ENCODE peak calls at places on chromosome 9, in eight cellular contexts. One of them, this sample, is unnamed.
A peak's percentile ranks its signal among the peaks of the same experiment; 100 is the strongest.

GRCh38 chr9:127182901-127183746 is 60.7 kb upstream of the ANGPTL2 start:
- DNase-seq in HCT116: no peak
- DNase-seq in K562: no peak
- DNase-seq in IMR-90: no peak
- DNase-seq in GM12878: no peak
- DNase-seq in A549: no peak
- DNase-seq in H1: no peak
- DNase-seq in HepG2: no peak
- DNase-seq in this sample: no peak

GRCh38 chr9:2336055-2336454 is 285.5 kb upstream of the VLDLR start:
- DNase-seq in IMR-90: peak; percentile 1
- DNase-seq in HepG2: no peak
- DNase-seq in GM12878: no peak
- DNase-seq in HCT116: no peak
- DNase-seq in K562: no peak
- DNase-seq in A549: no peak
- DNase-seq in H1: no peak
- DNase-seq in this sample: no peak

GRCh38 chr9:136008693-136008997 is 47.5 kb upstream of the UBAC1 start:
- DNase-seq in H1: no peak
- DNase-seq in K562: no peak
- DNase-seq in A549: no peak
- DNase-seq in HCT116: no peak
- DNase-seq in GM12878: no peak
- DNase-seq in HepG2: no peak
- DNase-seq in IMR-90: no peak
- DNase-seq in this sample: no peak

GRCh38 chr9:121613009-121613766 is 38.2 kb upstream of the DAB2IP start:
- DNase-seq in H1: no peak
- DNase-seq in HepG2: no peak
- DNase-seq in HCT116: no peak
- DNase-seq in GM12878: no peak
- DNase-seq in K562: no peak
- DNase-seq in IMR-90: no peak
- DNase-seq in A549: no peak
- DNase-seq in this sample: no peak

GRCh38 chr9:93083592-93084470 is 12.2 kb upstream of the CARD19 start:
- DNase-seq in H1: no peak
- DNase-seq in HCT116: no peak
- DNase-seq in IMR-90: no peak
- DNase-seq in A549: no peak
- DNase-seq in K562: no peak
- DNase-seq in HepG2: no peak
- DNase-seq in GM12878: no peak
- DNase-seq in this sample: peak; percentile 3

GRCh38 chr9:79611091-79611614 is 39.4 kb downstream of the TLE4 start:
- DNase-seq in HCT116: no peak
- DNase-seq in HepG2: no peak
- DNase-seq in IMR-90: peak; percentile 96
- DNase-seq in A549: no peak
- DNase-seq in H1: no peak
- DNase-seq in GM12878: no peak
- DNase-seq in K562: no peak
- DNase-seq in this sample: no peak

GRCh38 chr9:101485873-101486692 is 47.6 kb upstream of the RNF20 start:
- DNase-seq in HCT116: peak; percentile 44
- DNase-seq in GM12878: no peak
- DNase-seq in A549: peak; percentile 58
- DNase-seq in H1: peak; percentile 66
- DNase-seq in K562: no peak
- DNase-seq in IMR-90: peak; percentile 41
- DNase-seq in HepG2: no peak
- DNase-seq in this sample: peak; percentile 81

GRCh38 chr9:33044677-33045282 is 19.7 kb downstream of the DNAJA1 start:
- DNase-seq in H1: no peak
- DNase-seq in K562: no peak
- DNase-seq in IMR-90: no peak
- DNase-seq in HepG2: no peak
- DNase-seq in GM12878: no peak
- DNase-seq in HCT116: no peak
- DNase-seq in A549: peak; percentile 61
- DNase-seq in this sample: peak; percentile 64

GRCh38 chr9:137447722-137448568 is 6.8 kb upstream of the ENTPD8 start:
- DNase-seq in GM12878: no peak
- DNase-seq in A549: no peak
- DNase-seq in IMR-90: no peak
- DNase-seq in K562: no peak
- DNase-seq in HCT116: no peak
- DNase-seq in H1: no peak
- DNase-seq in HepG2: no peak
- DNase-seq in this sample: no peak

GRCh38 chr9:18142964-18143363 is 331.0 kb upstream of the ADAMTSL1 start:
- DNase-seq in GM12878: no peak
- DNase-seq in IMR-90: no peak
- DNase-seq in H1: no peak
- DNase-seq in HCT116: no peak
- DNase-seq in A549: no peak
- DNase-seq in K562: no peak
- DNase-seq in HepG2: no peak
- DNase-seq in this sample: no peak

GRCh38 chr9:83013261-83013610 is 49.7 kb downstream of the RASEF start:
- DNase-seq in GM12878: no peak
- DNase-seq in K562: no peak
- DNase-seq in H1: no peak
- DNase-seq in HCT116: no peak
- DNase-seq in HepG2: no peak
- DNase-seq in IMR-90: peak; percentile 83
- DNase-seq in A549: peak; percentile 23
- DNase-seq in this sample: no peak

GRCh38 chr9:6109571-6109970 is 94.1 kb upstream of the RANBP6 start:
- DNase-seq in A549: no peak
- DNase-seq in HCT116: no peak
- DNase-seq in H1: no peak
- DNase-seq in IMR-90: peak; percentile 47
- DNase-seq in GM12878: no peak
- DNase-seq in HepG2: no peak
- DNase-seq in K562: no peak
- DNase-seq in this sample: no peak

GRCh38 chr9:127776195-127776918 is 2.1 kb downstream of the SH2D3C start:
- DNase-seq in IMR-90: no peak
- DNase-seq in HepG2: no peak
- DNase-seq in A549: no peak
- DNase-seq in K562: peak; percentile 73
- DNase-seq in GM12878: no peak
- DNase-seq in H1: peak; percentile 76
- DNase-seq in HCT116: no peak
- DNase-seq in this sample: peak; percentile 69

GRCh38 chr9:72400866-72401265 is 35.9 kb upstream of the ZFAND5 start:
- DNase-seq in IMR-90: no peak
- DNase-seq in H1: no peak
- DNase-seq in K562: no peak
- DNase-seq in GM12878: no peak
- DNase-seq in HCT116: no peak
- DNase-seq in HepG2: no peak
- DNase-seq in A549: no peak
- DNase-seq in this sample: no peak

GRCh38 chr9:135516132-135516860 is 4.9 kb upstream of the LCN1 start:
- DNase-seq in HCT116: no peak
- DNase-seq in A549: no peak
- DNase-seq in IMR-90: no peak
- DNase-seq in H1: no peak
- DNase-seq in GM12878: no peak
- DNase-seq in HepG2: no peak
- DNase-seq in K562: no peak
- DNase-seq in this sample: no peak

GRCh38 chr9:98801969-98802371 is 5.5 kb upstream of the GALNT12 start:
- DNase-seq in K562: no peak
- DNase-seq in HCT116: no peak
- DNase-seq in IMR-90: no peak
- DNase-seq in A549: no peak
- DNase-seq in H1: peak; percentile 39
- DNase-seq in HepG2: no peak
- DNase-seq in GM12878: no peak
- DNase-seq in this sample: no peak

GRCh38 chr9:95024097-95024671 is 293.3 kb downstream of the FANCC start:
- DNase-seq in K562: no peak
- DNase-seq in IMR-90: no peak
- DNase-seq in HCT116: no peak
- DNase-seq in GM12878: no peak
- DNase-seq in A549: no peak
- DNase-seq in HepG2: peak; percentile 84
- DNase-seq in H1: no peak
- DNase-seq in this sample: no peak

GRCh38 chr9:124297553-124297905 is 39.8 kb downstream of the NEK6 start:
- DNase-seq in IMR-90: peak; percentile 96
- DNase-seq in HepG2: peak; percentile 60
- DNase-seq in K562: no peak
- DNase-seq in A549: peak; percentile 70
- DNase-seq in HCT116: peak; percentile 72
- DNase-seq in GM12878: no peak
- DNase-seq in H1: peak; percentile 62
- DNase-seq in this sample: no peak

GRCh38 chr9:87542180-87542579 is 44.5 kb downstream of the DAPK1 start:
- DNase-seq in A549: no peak
- DNase-seq in H1: no peak
- DNase-seq in GM12878: no peak
- DNase-seq in IMR-90: no peak
- DNase-seq in HepG2: no peak
- DNase-seq in K562: no peak
- DNase-seq in HCT116: no peak
- DNase-seq in this sample: no peak

GRCh38 chr9:93659837-93660177 is 83.4 kb downstream of the PHF2 start:
- DNase-seq in HCT116: no peak
- DNase-seq in HepG2: no peak
- DNase-seq in GM12878: no peak
- DNase-seq in IMR-90: peak; percentile 15
- DNase-seq in K562: no peak
- DNase-seq in A549: no peak
- DNase-seq in H1: no peak
- DNase-seq in this sample: no peak

GRCh38 chr9:107807183-107807582 is 317.6 kb upstream of the KLF4 start:
- DNase-seq in GM12878: no peak
- DNase-seq in H1: no peak
- DNase-seq in IMR-90: peak; percentile 75
- DNase-seq in A549: no peak
- DNase-seq in HepG2: no peak
- DNase-seq in HCT116: no peak
- DNase-seq in K562: no peak
- DNase-seq in this sample: no peak

GRCh38 chr9:114487607-114488300 is 17.5 kb downstream of the WHRN start:
- DNase-seq in K562: peak; percentile 78
- DNase-seq in HCT116: peak; percentile 57
- DNase-seq in GM12878: peak; percentile 34
- DNase-seq in IMR-90: peak; percentile 69
- DNase-seq in H1: peak; percentile 78
- DNase-seq in A549: peak; percentile 79
- DNase-seq in HepG2: peak; percentile 71
- DNase-seq in this sample: peak; percentile 75

GRCh38 chr9:75121914-75122558 is 33.7 kb downstream of the OSTF1 start:
- DNase-seq in HepG2: no peak
- DNase-seq in H1: no peak
- DNase-seq in K562: no peak
- DNase-seq in GM12878: no peak
- DNase-seq in IMR-90: no peak
- DNase-seq in HCT116: no peak
- DNase-seq in A549: no peak
- DNase-seq in this sample: no peak

GRCh38 chr9:107046692-107047091 is 183.7 kb downstream of the ZNF462 start:
- DNase-seq in HCT116: no peak
- DNase-seq in IMR-90: no peak
- DNase-seq in H1: no peak
- DNase-seq in GM12878: peak; percentile 58
- DNase-seq in A549: no peak
- DNase-seq in HepG2: no peak
- DNase-seq in K562: no peak
- DNase-seq in this sample: no peak

GRCh38 chr9:127370651-127371648 is 26.0 kb upstream of the SLC2A8 start:
- DNase-seq in K562: no peak
- DNase-seq in IMR-90: no peak
- DNase-seq in A549: no peak
- DNase-seq in GM12878: no peak
- DNase-seq in HepG2: no peak
- DNase-seq in HCT116: no peak
- DNase-seq in H1: peak; percentile 43
- DNase-seq in this sample: no peak

GRCh38 chr9:117214416-117214815 is 200.4 kb downstream of the ASTN2 start:
- DNase-seq in GM12878: no peak
- DNase-seq in A549: no peak
- DNase-seq in K562: no peak
- DNase-seq in H1: no peak
- DNase-seq in HCT116: no peak
- DNase-seq in IMR-90: no peak
- DNase-seq in HepG2: no peak
- DNase-seq in this sample: no peak

GRCh38 chr9:116080561-116080960 is 73.0 kb upstream of the PAPPA start:
- DNase-seq in A549: no peak
- DNase-seq in H1: no peak
- DNase-seq in HCT116: no peak
- DNase-seq in IMR-90: no peak
- DNase-seq in HepG2: no peak
- DNase-seq in K562: no peak
- DNase-seq in GM12878: no peak
- DNase-seq in this sample: no peak

GRCh38 chr9:16575142-16575877 is 295.2 kb downstream of the BNC2 start:
- DNase-seq in IMR-90: no peak
- DNase-seq in HepG2: no peak
- DNase-seq in K562: no peak
- DNase-seq in H1: no peak
- DNase-seq in GM12878: no peak
- DNase-seq in HCT116: no peak
- DNase-seq in A549: no peak
- DNase-seq in this sample: no peak
- TF ChIP-seq RAD21 in IMR-90: peak; percentile 19
- TF ChIP-seq RAD21 in HepG2: no peak
- TF ChIP-seq RAD21 in K562: no peak
- TF ChIP-seq RAD21 in H1: peak; percentile 68
- TF ChIP-seq RAD21 in GM12878: peak; percentile 1
- TF ChIP-seq RAD21 in HCT116: no peak
- TF ChIP-seq RAD21 in A549: peak; percentile 68
- TF ChIP-seq RAD21 in this sample: peak; percentile 36

GRCh38 chr9:105539452-105539851 is 18.5 kb upstream of the FKTN start:
- DNase-seq in A549: no peak
- DNase-seq in HepG2: no peak
- DNase-seq in GM12878: no peak
- DNase-seq in HCT116: no peak
- DNase-seq in H1: no peak
- DNase-seq in IMR-90: no peak
- DNase-seq in K562: peak; percentile 21
- DNase-seq in this sample: no peak
- TF ChIP-seq CTCF in A549: no peak
- TF ChIP-seq CTCF in HepG2: no peak
- TF ChIP-seq CTCF in GM12878: no peak
- TF ChIP-seq CTCF in HCT116: peak; percentile 56
- TF ChIP-seq CTCF in H1: peak; percentile 34
- TF ChIP-seq CTCF in IMR-90: no peak
- TF ChIP-seq CTCF in K562: peak; percentile 32
- TF ChIP-seq CTCF in this sample: peak; percentile 35

GRCh38 chr9:13755551-13755950 is 476.1 kb upstream of the MPDZ start:
- DNase-seq in HepG2: no peak
- DNase-seq in A549: no peak
- DNase-seq in HCT116: no peak
- DNase-seq in K562: no peak
- DNase-seq in H1: no peak
- DNase-seq in GM12878: no peak
- DNase-seq in IMR-90: no peak
- DNase-seq in this sample: no peak
- TF ChIP-seq RAD21 in HepG2: no peak
- TF ChIP-seq RAD21 in A549: no peak
- TF ChIP-seq RAD21 in HCT116: no peak
- TF ChIP-seq RAD21 in K562: no peak
- TF ChIP-seq RAD21 in H1: no peak
- TF ChIP-seq RAD21 in GM12878: no peak
- TF ChIP-seq RAD21 in IMR-90: no peak
- TF ChIP-seq RAD21 in this sample: no peak

GRCh38 chr9:23842531-23843129 is 16.6 kb upstream of the ELAVL2 start:
- DNase-seq in A549: no peak
- DNase-seq in HCT116: no peak
- DNase-seq in IMR-90: no peak
- DNase-seq in H1: no peak
- DNase-seq in GM12878: no peak
- DNase-seq in HepG2: no peak
- DNase-seq in K562: no peak
- DNase-seq in this sample: no peak
- TF ChIP-seq CTCF in A549: no peak
- TF ChIP-seq CTCF in HCT116: no peak
- TF ChIP-seq CTCF in IMR-90: no peak
- TF ChIP-seq CTCF in H1: no peak
- TF ChIP-seq CTCF in GM12878: no peak
- TF ChIP-seq CTCF in HepG2: no peak
- TF ChIP-seq CTCF in K562: no peak
- TF ChIP-seq CTCF in this sample: peak; percentile 30

This sample was measured in SK-N-SH.